ENCODE peak calls at places on chromosomes 5 and 9, in nine cellular contexts. U is endothelial cell of umbilical vein; E is CD8-positive, alpha-beta memory T cell; N is neuronal stem cell; C is upper lobe of right lung; V is brain microvascular endothelial cell; B is PC-3; K is mammary epithelial cell; J is psoas muscle. X is an unnamed sample.

GRCh38 chr9:20844916-20845315 is 160.9 kb downstream of the FOCAD start:
- DNase-seq in N (no peak), V (no peak), U (no peak), J (no peak), E (no peak), C (no peak), K (no peak), B (no peak), X (no peak)

GRCh38 chr9:108612510-108612909 is 243.3 kb downstream of the ACTL7B start:
- DNase-seq in U (no peak), B (no peak), J (no peak), E (no peak), C (no peak), N (no peak), V (no peak), K (no peak), X (no peak)

GRCh38 chr5:14250778-14251711 is 107.9 kb downstream of the TRIO start:
- DNase-seq in N (no peak), U (no peak), J (no peak), E (no peak), V (no peak), K (no peak), C (no peak), B (no peak), X (no peak)

GRCh38 chr5:109703827-109704226 is 14.1 kb downstream of the MAN2A1 start:
- DNase-seq in E (no peak), N (no peak), J (no peak), B (no peak), C (no peak), U (no peak), V (no peak), K (no peak), X (no peak)

GRCh38 chr5:98904786-98905185 is 24.0 kb downstream of the CHD1 start:
- DNase-seq in J (no peak), N (no peak), U (peak), K (peak), C (no peak), B (peak), E (no peak), V (peak), X (no peak)

GRCh38 chr5:139565411-139566305 is 4.5 kb downstream of the UBE2D2 start:
- DNase-seq in B (no peak), U (peak), C (peak), J (no peak), V (no peak), E (peak), K (no peak), N (no peak), X (peak)

GRCh38 chr5:121144764-121145163 is 680.7 kb downstream of the PRR16 start:
- DNase-seq in J (no peak), E (no peak), V (no peak), U (peak), C (no peak), B (peak), N (no peak), K (peak), X (no peak)

GRCh38 chr9:126953089-126953809 is 38.7 kb downstream of the RALGPS1 start:
- DNase-seq in V (peak), U (no peak), K (no peak), J (no peak), N (no peak), E (no peak), B (no peak), C (no peak), X (no peak)

GRCh38 chr5:156326718-156327259 is at the start of gene SGCD:
- DNase-seq in U (peak), B (no peak), C (peak), E (no peak), J (peak), N (no peak), V (peak), K (no peak), X (no peak)

GRCh38 chr5:105230516-105230915 is 1667.9 kb upstream of the NUDT12 start:
- DNase-seq in J (no peak), C (no peak), K (no peak), B (no peak), N (no peak), E (no peak), V (no peak), U (no peak), X (no peak)

GRCh38 chr5:131747180-131748105 is 49.4 kb downstream of the FNIP1 start:
- DNase-seq in C (no peak), N (no peak), B (peak), E (no peak), K (peak), U (no peak), V (peak), J (no peak), X (no peak)

GRCh38 chr5:151037561-151038291 is 17.3 kb downstream of the GPX3 start:
- DNase-seq in K (no peak), C (no peak), V (peak), U (peak), J (peak), B (no peak), E (no peak), N (no peak), X (no peak)

GRCh38 chr9:132877818-132878694 is at the start of gene AK8:
- DNase-seq in E (peak), K (peak), J (peak), N (peak), B (peak), U (peak), V (peak), C (peak), X (peak)

GRCh38 chr9:68538200-68538599 is 2.5 kb downstream of the TMEM252 start:
- DNase-seq in U (no peak), K (no peak), B (peak), N (no peak), E (no peak), C (no peak), V (no peak), J (peak), X (no peak)
- H3K4me3 ChIP-seq in U (no peak), K (no peak), B (no peak), N (no peak), E (no peak), C (no peak), V (no peak), J (no peak), X (no peak)

GRCh38 chr9:12289711-12290110 is 403.5 kb upstream of the TYRP1 start:
- DNase-seq in U (no peak), B (no peak), C (no peak), E (no peak), N (no peak), J (no peak), K (no peak), V (no peak), X (no peak)

GRCh38 chr9:12290166-12290869 is 402.9 kb upstream of the TYRP1 start:
- DNase-seq in N (no peak), V (no peak), K (no peak), C (no peak), E (no peak), B (no peak), J (peak), U (no peak), X (no peak)
- H3K27ac ChIP-seq in N (no peak), V (no peak), K (no peak), C (no peak), E (no peak), B (no peak), J (no peak), U (no peak), X (no peak)

DNA sequence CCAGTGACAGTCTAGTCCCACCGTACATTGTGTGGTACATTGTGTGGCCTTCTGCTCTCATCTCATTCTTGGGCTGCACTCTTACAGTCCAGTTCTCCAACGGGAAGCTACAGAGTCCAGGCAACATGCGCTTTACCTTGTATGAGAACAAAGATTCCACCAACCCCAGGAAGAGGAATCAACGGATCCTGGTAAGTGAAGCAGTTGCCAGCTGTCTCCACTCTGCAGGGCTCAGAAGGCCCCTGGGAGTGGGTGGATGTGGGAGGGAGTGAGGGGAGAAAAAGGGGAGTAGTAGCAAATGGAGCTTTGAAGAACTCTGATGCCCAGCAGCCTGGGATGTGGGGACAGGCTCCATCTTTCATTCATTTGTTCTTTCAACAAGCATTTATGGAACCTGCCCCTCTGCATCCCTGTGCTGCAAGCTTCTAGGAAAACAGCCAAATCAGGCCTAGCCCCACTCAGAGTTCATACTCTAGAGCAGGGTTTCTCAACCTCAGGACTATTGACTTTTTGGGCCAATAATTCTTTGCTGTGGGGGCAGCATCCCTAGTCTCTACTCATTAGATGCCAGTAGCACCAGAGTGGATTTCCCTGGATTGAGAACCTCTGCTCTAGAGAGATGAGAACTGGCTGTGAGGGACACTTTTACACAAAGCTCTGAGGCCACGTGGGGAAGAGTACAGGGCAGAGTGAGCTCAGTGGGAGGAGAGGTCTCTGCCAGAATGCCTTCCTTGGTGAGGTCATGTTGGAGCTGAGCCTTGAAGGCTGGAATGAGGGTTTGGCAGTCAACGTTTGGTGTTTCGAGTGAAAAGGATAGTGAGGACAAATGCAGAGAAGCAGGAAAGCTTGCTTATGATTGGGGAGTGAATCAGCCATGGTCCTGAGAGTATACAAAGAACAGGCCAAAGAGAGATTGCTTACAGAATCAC is 1.1 kb downstream of the POLR1E start:
- DNase-seq in C (no peak), J (no peak), N (no peak), V (peak), U (no peak), K (peak), E (no peak), B (peak), X (no peak)
- H3K4me3 ChIP-seq in C (peak), J (peak), N (peak), V (peak), U (peak), K (peak), E (peak), B (peak), X (peak)

DNA sequence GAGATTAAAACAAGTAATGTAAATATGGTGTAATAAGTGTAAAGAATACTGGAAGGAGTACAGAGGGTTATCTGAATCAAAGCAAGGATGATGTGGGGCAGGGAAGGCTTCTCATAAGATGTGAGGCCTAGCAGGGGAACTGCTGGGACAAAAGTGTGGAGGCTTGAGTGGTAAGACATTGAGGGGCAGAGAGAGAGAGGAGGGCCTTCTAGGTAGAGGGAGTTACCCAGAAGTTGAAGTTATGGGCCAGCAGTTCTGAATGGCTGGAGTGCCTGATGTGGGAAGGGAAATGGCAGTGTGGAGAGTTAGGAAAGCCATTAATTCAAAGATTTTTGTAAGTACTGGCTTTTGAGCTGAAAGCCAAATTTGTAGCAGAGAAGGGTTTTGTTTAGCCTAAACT is 36.8 kb downstream of the CPEB4 start:
- DNase-seq in J (no peak), C (no peak), E (no peak), B (no peak), V (no peak), U (no peak), N (no peak), K (no peak), X (no peak)
- H3K27ac ChIP-seq in J (peak), C (no peak), E (no peak), B (no peak), V (no peak), U (no peak), N (peak), K (no peak), X (no peak)

DNA sequence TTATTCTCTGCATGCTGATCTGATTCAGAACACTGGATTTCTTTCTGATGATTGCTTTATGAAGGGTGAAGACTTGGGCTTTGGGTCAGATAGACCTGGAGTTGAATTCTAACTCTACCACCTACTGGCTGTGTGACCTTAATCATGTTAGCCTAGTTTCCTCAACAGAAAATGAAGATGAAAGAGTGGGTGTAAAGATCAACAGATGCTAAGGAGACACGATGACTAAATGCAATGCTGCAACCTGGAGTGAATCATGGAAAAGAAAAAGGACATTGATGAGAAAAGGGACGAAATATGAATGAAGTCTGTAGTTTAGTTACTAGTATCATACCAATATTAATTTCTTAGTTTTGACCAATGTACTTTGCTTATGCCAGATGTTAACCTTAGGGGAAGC is 27.8 kb upstream of the DENND1A start:
- DNase-seq in C (no peak), J (no peak), B (no peak), U (no peak), V (no peak), E (no peak), N (no peak), K (no peak), X (no peak)
- H3K4me3 ChIP-seq in C (no peak), J (no peak), B (no peak), U (no peak), V (no peak), E (no peak), N (no peak), K (no peak), X (no peak)

DNA sequence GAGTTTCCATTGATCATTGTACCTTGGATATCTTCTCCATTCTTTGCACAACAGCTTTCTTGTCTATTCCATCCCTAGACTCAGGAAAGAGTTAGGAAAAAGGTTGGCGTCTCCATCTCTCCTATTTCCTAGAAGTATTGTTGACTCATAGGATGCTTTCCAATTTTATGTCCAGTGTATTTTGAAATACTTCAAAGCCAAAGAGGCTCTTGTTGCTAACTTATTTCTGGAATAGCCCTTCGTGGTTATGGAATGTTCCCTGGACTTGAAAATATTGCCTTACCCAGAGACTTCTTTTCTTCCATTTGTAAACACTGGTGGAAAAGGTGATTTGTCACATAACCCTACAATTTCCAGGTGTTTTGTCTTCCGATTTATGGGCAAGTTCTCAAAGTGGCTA is 402.3 kb upstream of the ZNF608 start:
- DNase-seq in E (no peak), C (no peak), U (no peak), K (no peak), J (no peak), B (no peak), V (no peak), N (no peak), X (no peak)
- H3K27ac ChIP-seq in E (no peak), C (no peak), U (no peak), K (no peak), J (no peak), B (no peak), V (no peak), N (no peak), X (no peak)

DNA sequence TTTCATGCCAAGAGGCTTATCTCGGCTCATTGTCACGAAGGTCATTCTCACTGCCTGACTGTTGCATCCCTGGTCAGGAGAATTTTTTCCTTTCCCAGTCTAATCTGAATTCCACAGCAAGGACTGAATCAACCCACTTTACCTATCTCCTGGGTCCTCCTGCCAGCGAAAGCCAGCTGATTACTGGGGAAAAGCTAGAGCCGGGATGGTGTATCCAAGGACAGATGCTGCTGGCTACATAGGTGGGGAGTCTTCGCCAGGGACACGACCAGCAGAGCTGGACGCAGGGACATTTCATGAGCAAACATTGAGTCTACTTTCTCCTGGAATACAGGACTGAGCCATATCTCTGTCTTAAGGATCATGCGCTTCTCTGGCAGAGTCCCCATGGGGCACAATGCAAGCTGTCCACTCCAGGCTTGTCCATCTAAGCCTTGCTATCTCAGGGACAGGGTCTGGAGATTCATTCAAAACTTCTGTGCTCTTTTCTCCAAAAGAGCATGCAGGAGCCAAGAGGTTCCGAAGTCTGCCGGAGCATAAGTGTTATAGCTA is 6.4 kb upstream of the HAND1 start:
- DNase-seq in N (peak), K (no peak), U (no peak), E (no peak), J (no peak), B (no peak), C (no peak), V (no peak), X (no peak)
- H3K4me3 ChIP-seq in N (no peak), K (no peak), U (no peak), E (no peak), J (no peak), B (no peak), C (no peak), V (no peak), X (no peak)

GRCh38 chr9:122900791-122901190 is 4.4 kb downstream of the RC3H2 start:
- DNase-seq in C (no peak), K (no peak), N (no peak), B (peak), J (no peak), U (peak), V (no peak), E (no peak), X (no peak)
- H3K27ac ChIP-seq in C (no peak), K (no peak), N (no peak), B (no peak), J (no peak), U (peak), V (no peak), E (peak), X (peak)

GRCh38 chr5:111512406-111513174 is at the start of gene STARD4:
- DNase-seq in J (peak), U (peak), V (peak), C (peak), K (peak), E (peak), B (peak), N (peak), X (peak)

GRCh38 chr5:111507276-111507675 is 5.1 kb downstream of the STARD4 start:
- DNase-seq in N (no peak), B (no peak), J (no peak), U (no peak), V (no peak), E (no peak), K (no peak), C (no peak), X (no peak)

GRCh38 chr5:111511174-111512025 is 935 bp downstream of the STARD4 start:
- DNase-seq in C (no peak), K (peak), V (no peak), J (no peak), U (peak), B (no peak), N (no peak), E (no peak), X (no peak)

GRCh38 chr5:111512026-111512405 is 319 bp downstream of the STARD4 start:
- DNase-seq in V (peak), N (no peak), C (no peak), E (no peak), K (no peak), B (peak), U (no peak), J (no peak), X (no peak)

GRCh38 chr5:111509119-111509518 is 3.2 kb downstream of the STARD4 start:
- DNase-seq in B (no peak), J (no peak), V (no peak), N (no peak), C (no peak), U (no peak), K (no peak), E (no peak), X (no peak)
- H3K4me3 ChIP-seq in B (no peak), J (no peak), V (peak), N (no peak), C (no peak), U (peak), K (peak), E (no peak), X (no peak)

DNA sequence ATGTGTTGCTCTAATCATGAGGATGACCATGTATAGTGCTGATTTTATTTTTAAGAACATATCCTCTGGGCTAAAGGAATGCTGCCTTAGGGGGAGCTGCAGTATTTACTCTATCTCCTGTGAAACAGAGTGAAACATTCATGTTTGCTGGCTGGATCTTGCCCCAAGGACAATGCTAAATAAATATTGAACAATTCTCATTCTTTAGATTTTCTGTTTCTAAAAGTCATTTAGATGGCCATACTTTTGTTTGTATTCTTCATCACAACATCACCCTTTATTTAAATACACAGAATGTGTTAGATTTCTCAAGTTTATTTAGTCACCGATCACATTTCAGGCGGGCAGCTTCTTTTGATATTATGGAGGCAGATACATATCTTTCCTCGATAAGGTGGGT is 103.3 kb downstream of the ARHGEF28 start:
- DNase-seq in V (no peak), E (no peak), C (no peak), U (no peak), J (no peak), K (no peak), B (peak), N (no peak), X (no peak)
- H3K27ac ChIP-seq in V (no peak), E (no peak), C (no peak), U (no peak), J (no peak), K (no peak), B (no peak), N (no peak), X (no peak)

X was measured in effector memory CD4-positive, alpha-beta T cell.